ENCODE peak calls at places on chromosomes 4 and X, in nine cellular contexts. N, F, P, M, S, H, B, G and Z are unnamed samples.
A peak's percentile ranks its signal among the peaks of the same experiment; 100 is the strongest.

GRCh38 chr4:1945492-1945891 is 63.3 kb downstream of the NELFA start:
- DNase-seq in B (no peak), S (no peak), G (no peak), M (no peak), N (no peak), P (no peak), H (no peak), F (no peak), Z (no peak)

GRCh38 chr4:108165601-108166000 is 3.1 kb downstream of the LEF1 start:
- DNase-seq in B (no peak), M (no peak), F (no peak), N (no peak), G (no peak), H (no peak), P (no peak), S (no peak), Z (no peak)

GRCh38 chrX:151902813-151903591 is 9.7 kb upstream of the MAGEA4 start:
- DNase-seq in S (peak; percentile 87), F (peak; percentile 83), M (no peak), P (no peak), G (peak; percentile 88), N (peak; percentile 68), H (peak; percentile 69), B (no peak), Z (peak; percentile 88)

GRCh38 chr4:39528056-39528465 is 822 bp upstream of the UGDH start:
- DNase-seq in B (peak; percentile 93), G (peak; percentile 77), P (no peak), N (no peak), H (no peak), F (peak; percentile 88), M (no peak), S (peak; percentile 84), Z (peak; percentile 86)

GRCh38 chr4:39335566-39335965 is 30.6 kb downstream of the RFC1 start:
- DNase-seq in F (no peak), S (no peak), B (no peak), N (no peak), H (no peak), P (no peak), M (no peak), G (no peak), Z (no peak)

GRCh38 chrX:107272431-107272921 is 66.1 kb downstream of the DNAAF6 start:
- DNase-seq in F (peak; percentile 0), H (no peak), N (no peak), G (no peak), M (peak; percentile 43), S (no peak), B (no peak), P (no peak), Z (no peak)

GRCh38 chr4:73053076-73053475 is 16.4 kb downstream of the COX18 start:
- DNase-seq in B (no peak), S (peak; percentile 6), F (peak; percentile 4), G (peak; percentile 17), M (no peak), N (no peak), P (no peak), H (no peak), Z (no peak)

GRCh38 chr4:143882892-143883291 is 22.5 kb downstream of the GYPE start:
- DNase-seq in B (no peak), F (no peak), S (no peak), P (no peak), G (no peak), M (no peak), N (no peak), H (no peak), Z (no peak)

GRCh38 chr4:108959497-108959896 is 196.6 kb upstream of the ETNPPL start:
- DNase-seq in H (no peak), F (no peak), N (no peak), M (no peak), G (no peak), S (no peak), B (no peak), P (no peak), Z (no peak)

GRCh38 chrX:123884809-123885408 is 25.1 kb downstream of the XIAP start:
- DNase-seq in F (peak; percentile 70), H (no peak), P (no peak), S (peak; percentile 73), N (no peak), B (no peak), M (peak; percentile 43), G (peak; percentile 45), Z (peak; percentile 41)

GRCh38 chrX:129534816-129535578 is 5.1 kb upstream of the OCRL start:
- DNase-seq in N (no peak), B (no peak), P (no peak), H (no peak), G (peak; percentile 30), F (no peak), M (no peak), S (peak; percentile 33), Z (peak; percentile 41)

GRCh38 chr4:26719954-26720552 is 136.2 kb downstream of the TBC1D19 start:
- DNase-seq in F (peak; percentile 57), G (peak; percentile 35), M (no peak), S (peak; percentile 70), N (no peak), H (no peak), B (no peak), P (no peak), Z (peak; percentile 44)

GRCh38 chr4:61374612-61374920 is 174.4 kb downstream of the ADGRL3 start:
- DNase-seq in H (no peak), S (peak; percentile 67), N (no peak), B (no peak), G (no peak), M (no peak), F (peak; percentile 82), P (no peak), Z (no peak)

GRCh38 chr4:113457886-113458285 is 303.7 kb downstream of the CAMK2D start:
- DNase-seq in M (no peak), B (no peak), G (no peak), S (no peak), H (no peak), F (no peak), P (no peak), N (no peak), Z (no peak)

DNA sequence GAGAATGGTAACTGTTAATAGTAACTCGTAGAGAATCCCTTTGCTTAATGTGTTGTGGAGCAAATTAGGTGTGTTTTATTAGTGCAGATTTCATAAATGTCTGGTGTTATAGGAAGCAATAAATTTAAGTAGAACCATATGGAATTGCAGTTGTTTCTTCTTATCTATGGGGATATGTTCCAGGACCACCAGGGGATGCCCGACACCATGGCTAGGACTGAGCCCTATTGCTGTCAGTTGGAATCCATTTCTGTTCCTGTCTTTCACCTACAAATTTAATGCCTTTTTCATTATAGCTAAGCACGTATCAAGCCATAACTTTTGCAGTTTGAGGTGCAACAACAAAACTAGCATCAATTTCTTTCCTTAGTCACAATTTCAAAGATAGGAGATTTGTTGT is 72.5 kb downstream of the DDIT4L start:
- DNase-seq in N (no peak), S (peak; percentile 14), M (no peak), H (no peak), G (no peak), F (peak; percentile 13), P (no peak), B (no peak), Z (no peak)
- TF ChIP-seq CTCF in N (no peak), S (peak; percentile 32), M (no peak), H (no peak), G (no peak), F (no peak), P (no peak), B (no peak), Z (peak; percentile 43)

DNA sequence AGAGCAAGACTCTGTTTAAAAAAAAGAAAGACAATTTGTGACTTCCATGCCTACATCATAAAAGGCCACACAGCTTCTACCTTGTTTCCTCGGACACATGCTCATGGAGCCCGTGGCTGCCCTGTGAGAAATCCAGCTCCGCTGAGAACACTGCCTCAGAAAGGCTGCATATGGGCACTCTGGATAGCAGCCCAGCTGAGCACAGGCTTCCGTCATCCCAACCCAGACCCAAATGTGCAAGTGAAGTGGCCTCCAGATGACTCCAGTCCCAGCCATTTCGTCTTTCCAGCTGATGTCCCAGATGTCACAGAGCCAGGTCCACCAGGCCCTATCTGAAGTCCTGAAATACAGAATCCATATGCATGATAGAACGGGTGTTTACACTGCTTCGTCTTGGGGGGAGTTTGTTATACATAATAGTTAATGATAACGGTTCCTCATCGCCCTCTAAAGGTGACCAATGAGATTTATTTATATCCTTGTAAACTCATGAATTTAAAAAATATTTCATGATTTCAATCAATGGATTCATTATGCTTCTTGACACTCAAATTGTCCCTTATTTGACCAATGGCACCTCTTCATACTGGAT is 72.7 kb upstream of the TRIM2 start:
- DNase-seq in N (no peak), G (no peak), S (no peak), M (no peak), H (no peak), P (peak; percentile 60), F (no peak), B (no peak), Z (no peak)
- TF ChIP-seq CTCF in N (no peak), G (peak; percentile 13), S (peak; percentile 13), M (no peak), H (no peak), P (peak; percentile 12), F (no peak), B (no peak), Z (peak; percentile 64)

DNA sequence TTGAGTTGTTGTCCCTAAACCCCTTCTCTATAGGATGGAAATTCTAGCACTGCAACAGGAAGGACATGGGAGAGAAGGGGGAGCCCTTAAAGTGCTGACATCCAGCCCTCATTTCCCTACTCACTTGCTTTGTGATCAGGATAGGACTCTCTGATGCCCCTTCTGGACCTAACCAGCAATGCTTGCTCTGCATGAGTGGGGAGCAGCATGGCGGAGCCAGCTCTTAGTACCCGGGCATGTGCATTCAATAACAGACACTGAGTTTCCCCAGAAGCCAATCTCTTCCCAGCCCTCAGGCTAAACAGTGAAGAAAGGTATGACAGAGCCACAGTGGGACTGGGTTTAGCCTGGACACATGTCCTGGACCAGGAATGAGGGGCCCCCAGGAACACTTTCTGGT is 14.0 kb downstream of the SOD3 start:
- DNase-seq in G (peak; percentile 6), P (no peak), M (no peak), S (no peak), H (no peak), N (no peak), B (no peak), F (no peak), Z (no peak)
- TF ChIP-seq CTCF in G (no peak), P (no peak), M (no peak), S (no peak), H (no peak), N (no peak), B (no peak), F (no peak), Z (peak; percentile 33)

GRCh38 chrX:9529223-9529622 is 64.4 kb downstream of the TBL1X start:
- DNase-seq in N (no peak), S (no peak), F (no peak), H (no peak), P (no peak), B (peak; percentile 24), M (no peak), G (no peak), Z (no peak)

GRCh38 chrX:9525511-9526248 is 60.8 kb downstream of the TBL1X start:
- DNase-seq in P (no peak), N (no peak), S (no peak), B (peak; percentile 16), F (no peak), G (no peak), H (no peak), M (no peak), Z (no peak)

GRCh38 chrX:9530848-9531274 is 66.0 kb downstream of the TBL1X start:
- DNase-seq in G (peak; percentile 71), H (peak; percentile 83), P (peak; percentile 57), F (peak; percentile 97), S (peak; percentile 93), N (peak; percentile 71), B (peak; percentile 86), M (peak; percentile 75), Z (peak; percentile 88)

GRCh38 chrX:9528498-9528897 is 63.6 kb downstream of the TBL1X start:
- DNase-seq in G (no peak), P (no peak), N (no peak), M (no peak), B (peak; percentile 40), H (no peak), F (no peak), S (no peak), Z (no peak)

GRCh38 chrX:9526965-9527364 is 62.1 kb downstream of the TBL1X start:
- DNase-seq in F (no peak), M (no peak), G (no peak), H (no peak), S (no peak), N (no peak), B (peak; percentile 40), P (no peak), Z (no peak)
- TF ChIP-seq CTCF in F (no peak), M (no peak), G (no peak), H (no peak), S (no peak), N (no peak), B (no peak), P (no peak), Z (no peak)